ENCODE peak calls at places on chromosomes 2 and 18, in seven cellular contexts. E is naive thymus-derived CD8-positive, alpha-beta T cell; I is pancreas; K is substantia nigra; V is hepatocyte; C is posterior cingulate gyrus; S is putamen. Y is an unnamed sample.

GRCh38 chr2:237689569-237690131 is 62.3 kb downstream of the LRRFIP1 start:
- DNase-seq in V (no peak), S (no peak), I (no peak), E (no peak), C (no peak), K (no peak), Y (peak; percentile 23)

GRCh38 chr2:197309369-197310231 is 980 bp downstream of the ANKRD44 start:
- DNase-seq in E (peak; percentile 44), I (peak; percentile 15), C (no peak), K (peak; percentile 32), V (peak; percentile 31), S (no peak), Y (peak; percentile 27)

GRCh38 chr2:167826906-167827305 is 420.5 kb downstream of the STK39 start:
- DNase-seq in S (no peak), K (peak; percentile 4), E (no peak), C (no peak), I (peak; percentile 10), V (no peak), Y (no peak)

GRCh38 chr2:241860184-241861078 is 1.7 kb upstream of the PDCD1 start:
- DNase-seq in E (no peak), V (no peak), C (peak; percentile 9), K (no peak), I (no peak), S (no peak), Y (no peak)

GRCh38 chr2:180133736-180134135 is 126.6 kb upstream of the CWC22 start:
- DNase-seq in S (no peak), C (no peak), V (no peak), I (no peak), K (no peak), E (no peak), Y (no peak)

GRCh38 chr18:47899107-47899840 is 31.2 kb downstream of the SMAD2 start:
- DNase-seq in S (no peak), V (no peak), I (no peak), E (no peak), C (no peak), K (no peak), Y (no peak)

GRCh38 chr2:66596229-66596628 is 161.3 kb downstream of the MEIS1 start:
- DNase-seq in V (no peak), E (no peak), C (no peak), K (no peak), I (no peak), S (no peak), Y (no peak)

GRCh38 chr2:2326653-2327052 is 4.4 kb downstream of the MYT1L start:
- DNase-seq in K (no peak), S (no peak), V (no peak), C (no peak), I (no peak), E (no peak), Y (no peak)